ENCODE peak calls at places on chromosomes 16 and 17, in seven cellular contexts. P is IMR-90, A is A673, K is gastrocnemius medialis, Z is GM23338, D is ovary, S is pancreas. M is an unnamed sample.

GRCh38 chr17:80819422-80820164 is 172.0 kb upstream of the CHMP6 start:
- DNase-seq in P (no peak), A (no peak), K (peak; percentile 11), Z (no peak), D (no peak), S (no peak), M (no peak)

GRCh38 chr17:71472809-71473789 is 647.7 kb upstream of the SOX9 start:
- DNase-seq in P (peak; percentile 70), A (peak; percentile 73), K (no peak), Z (peak; percentile 84), D (no peak), S (no peak), M (no peak)

GRCh38 chr16:57668259-57668563 is at the start of gene ADGRG3:
- DNase-seq in P (no peak), A (no peak), K (no peak), Z (no peak), D (no peak), S (no peak), M (no peak)

GRCh38 chr16:85054948-85055502 is 27.4 kb downstream of the KIAA0513 start:
- DNase-seq in P (no peak), A (no peak), K (no peak), Z (no peak), D (no peak), S (no peak), M (no peak)

GRCh38 chr16:24977673-24978065 is 37.5 kb downstream of the ARHGAP17 start:
- DNase-seq in P (peak; percentile 83), A (peak; percentile 62), K (no peak), Z (peak; percentile 38), D (no peak), S (no peak), M (no peak)

GRCh38 chr17:44398692-44399691 is 9.5 kb upstream of the ITGA2B start:
- DNase-seq in P (peak; percentile 3), A (no peak), K (no peak), Z (no peak), D (no peak), S (no peak), M (peak; percentile 69)

GRCh38 chr16:87535855-87536794 is 43.3 kb upstream of the ZCCHC14 start:
- DNase-seq in P (no peak), A (no peak), K (no peak), Z (peak; percentile 87), D (no peak), S (no peak), M (no peak)

GRCh38 chr16:82358601-82359221 is 188.7 kb upstream of the MPHOSPH6 start:
- DNase-seq in P (no peak), A (no peak), K (no peak), Z (no peak), D (no peak), S (no peak), M (no peak)

GRCh38 chr17:82049106-82049505 is 2.5 kb downstream of the RFNG start:
- DNase-seq in P (no peak), A (no peak), K (no peak), Z (no peak), D (no peak), S (no peak), M (no peak)

GRCh38 chr17:45976755-45977505 is 22.1 kb upstream of the STH start:
- DNase-seq in P (peak; percentile 22), A (no peak), K (peak; percentile 82), Z (no peak), D (no peak), S (no peak), M (no peak)

GRCh38 chr16:65781363-65781762 is 585.1 kb upstream of the CDH5 start:
- DNase-seq in P (peak; percentile 4), A (no peak), K (no peak), Z (no peak), D (no peak), S (no peak), M (no peak)

GRCh38 chr16:1794221-1794871 is 841 bp upstream of the IGFALS start:
- DNase-seq in P (no peak), A (no peak), K (peak; percentile 10), Z (no peak), D (peak; percentile 24), S (peak; percentile 65), M (no peak)

GRCh38 chr17:74786411-74787097 is 10.4 kb upstream of the NAT9 start:
- DNase-seq in P (no peak), A (no peak), K (no peak), Z (no peak), D (no peak), S (no peak), M (no peak)

GRCh38 chr17:33267279-33267790 is 25.8 kb downstream of the ASIC2 start:
- DNase-seq in P (peak; percentile 94), A (peak; percentile 41), K (no peak), Z (no peak), D (no peak), S (no peak), M (no peak)

GRCh38 chr16:87404764-87405625 is 12.9 kb downstream of the MAP1LC3B start:
- DNase-seq in P (no peak), A (no peak), K (no peak), Z (no peak), D (no peak), S (no peak), M (no peak)

GRCh38 chr16:85989863-85990643 is 91.1 kb downstream of the IRF8 start:
- DNase-seq in P (no peak), A (no peak), K (no peak), Z (no peak), D (no peak), S (no peak), M (no peak)

GRCh38 chr16:53817117-53817516 is 113.2 kb downstream of the FTO start:
- DNase-seq in P (peak; percentile 96), A (peak; percentile 56), K (peak; percentile 12), Z (no peak), D (no peak), S (no peak), M (no peak)

GRCh38 chr17:79984877-79985276 is 50.8 kb downstream of the TBC1D16 start:
- DNase-seq in P (no peak), A (no peak), K (no peak), Z (peak; percentile 39), D (no peak), S (no peak), M (no peak)

GRCh38 chr17:28954886-28955285 is 3.6 kb upstream of the PHF12 start:
- DNase-seq in P (no peak), A (no peak), K (no peak), Z (no peak), D (no peak), S (no peak), M (no peak)

GRCh38 chr16:3161235-3162018 is 26.6 kb upstream of the OR1F1 start:
- DNase-seq in P (no peak), A (no peak), K (no peak), Z (no peak), D (no peak), S (no peak), M (no peak)

GRCh38 chr16:66502020-66502913 is 47.7 kb downstream of the TK2 start:
- DNase-seq in P (peak; percentile 46), A (no peak), K (peak; percentile 92), Z (no peak), D (peak; percentile 91), S (no peak), M (peak; percentile 83)

GRCh38 chr16:101586-101985 is 23.6 kb downstream of the MPG start:
- DNase-seq in P (no peak), A (no peak), K (no peak), Z (no peak), D (no peak), S (no peak), M (no peak)

GRCh38 chr17:17840751-17841591 is 4.2 kb upstream of the SREBF1 start:
- DNase-seq in P (peak; percentile 54), A (no peak), K (no peak), Z (peak; percentile 30), D (no peak), S (no peak), M (no peak)
- H3K4me1 ChIP-seq in P (peaks cover 30% of the 10 kb centered on the region), A (peaks cover 48% of the 10 kb centered on the region), K (peaks cover 50% of the 10 kb centered on the region), Z (peaks cover 41% of the 10 kb centered on the region), D (peaks cover 18% of the 10 kb centered on the region), S (peaks cover 52% of the 10 kb centered on the region), M (peaks cover 72% of the 10 kb centered on the region)

DNA sequence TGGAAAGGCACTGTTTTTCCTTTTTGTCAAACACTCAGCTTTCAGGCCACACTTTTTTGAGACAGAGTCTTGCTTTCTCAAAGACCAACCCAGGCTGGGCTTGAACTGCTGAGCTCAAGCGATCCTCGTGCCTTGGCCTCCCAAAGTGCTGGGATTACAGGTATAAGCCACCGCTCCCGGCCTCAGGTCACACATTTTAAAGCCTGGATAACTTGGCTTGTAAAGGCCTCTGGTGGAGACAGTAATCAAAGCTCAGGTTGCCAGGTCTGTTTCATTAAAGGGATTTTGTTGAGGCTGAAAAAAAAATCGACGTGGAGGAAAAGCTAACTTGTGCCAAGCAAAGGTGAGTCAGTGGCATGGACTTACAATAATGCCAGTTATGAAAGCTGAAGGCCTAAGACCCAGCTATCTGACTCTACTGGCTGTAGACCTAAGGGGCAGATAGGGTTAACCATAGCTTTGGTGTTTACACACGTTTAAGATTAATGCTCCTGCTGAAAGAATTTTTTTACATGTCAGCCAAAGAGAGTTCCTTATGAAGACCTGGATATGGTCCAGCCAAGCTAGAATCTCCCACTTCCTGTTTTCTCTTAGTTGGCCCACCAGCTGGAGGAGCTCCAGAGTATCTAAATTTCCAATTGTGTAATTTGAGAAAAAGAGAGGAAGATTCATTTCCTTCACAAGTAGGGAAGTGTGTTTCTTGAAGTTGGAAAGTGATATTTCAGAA is 910 bp downstream of the NBR1 start:
- DNase-seq in P (peak; percentile 95), A (peak; percentile 71), K (peak; percentile 19), Z (peak; percentile 34), D (peak; percentile 62), S (no peak), M (no peak)
- TF ChIP-seq CTCF in P (peak; percentile 37), A (peak; percentile 39), K (no peak), Z (peak; percentile 29), D (no peak), S (no peak), M (no peak)

GRCh38 chr16:68287276-68288251 is 23.2 kb downstream of the SLC7A6OS start:
- DNase-seq in P (peak; percentile 86), A (no peak), K (peak; percentile 99), Z (no peak), D (no peak), S (no peak), M (peak; percentile 88)
- H3K4me1 ChIP-seq in P (peaks cover 11% of the 10 kb centered on the region), A (peaks cover 17% of the 10 kb centered on the region), K (peaks cover 80% of the 10 kb centered on the region), Z (no peaks in the 10 kb centered on the region), D (no peaks in the 10 kb centered on the region), S (no peaks in the 10 kb centered on the region), M (peaks cover 79% of the 10 kb centered on the region)

GRCh38 chr16:17927015-17927414 is 409.5 kb downstream of the NPIPA8 start:
- DNase-seq in P (no peak), A (no peak), K (no peak), Z (no peak), D (no peak), S (no peak), M (no peak)

GRCh38 chr16:17930280-17930679 is 406.3 kb downstream of the NPIPA8 start:
- DNase-seq in P (no peak), A (no peak), K (no peak), Z (peak; percentile 34), D (no peak), S (no peak), M (no peak)
- TF ChIP-seq CTCF in P (no peak), A (no peak), K (no peak), Z (peak; percentile 26), D (no peak), S (no peak), M (no peak)

M was measured in suprapubic skin.